ENCODE peak calls at places on chromosomes 16 and 17, in nine cellular contexts. N is GM13977; A is lung; E is GM12878; C is ovary; F is CD4-positive, alpha-beta T cell; H is heart left ventricle; Z is WTC11; K is astrocyte of the spinal cord. G is an unnamed sample.

GRCh38 chr17:75345514-75346167 is 56.4 kb upstream of the SLC25A19 start:
- DNase-seq in N (peak; percentile 65), A (no peak), E (peak; percentile 91), C (no peak), F (peak; percentile 12), H (no peak), Z (peak; percentile 27), K (no peak), G (peak; percentile 70)

GRCh38 chr17:62882284-62882683 is 74.2 kb upstream of the MARCHF10 start:
- DNase-seq in N (no peak), A (no peak), E (no peak), C (no peak), F (no peak), H (no peak), Z (no peak), K (no peak), G (no peak)

GRCh38 chr17:51422634-51423033 is 162.3 kb downstream of the UTP18 start:
- DNase-seq in N (no peak), A (no peak), E (no peak), C (no peak), F (no peak), H (no peak), Z (no peak), K (no peak), G (no peak)

GRCh38 chr16:67447508-67448076 is 16.7 kb downstream of the HSD11B2 start:
- DNase-seq in N (peak; percentile 77), A (peak; percentile 51), E (peak; percentile 15), C (peak; percentile 82), F (peak; percentile 36), H (no peak), Z (peak; percentile 62), K (no peak), G (peak; percentile 85)

GRCh38 chr17:37787055-37787720 is 42.3 kb upstream of the HNF1B start:
- DNase-seq in N (no peak), A (no peak), E (no peak), C (no peak), F (no peak), H (no peak), Z (no peak), K (peak; percentile 40), G (no peak)

GRCh38 chr16:64656471-64656870 is 465.4 kb downstream of the CDH11 start:
- DNase-seq in N (no peak), A (no peak), E (no peak), C (no peak), F (no peak), H (no peak), Z (no peak), K (peak; percentile 24), G (no peak)

GRCh38 chr16:2022723-2023097 is 3.1 kb downstream of the NPW start:
- DNase-seq in N (no peak), A (no peak), E (no peak), C (no peak), F (no peak), H (no peak), Z (peak; percentile 75), K (no peak), G (peak; percentile 60)

GRCh38 chr17:691423-691822 is 23.2 kb downstream of the VPS53 start:
- DNase-seq in N (no peak), A (no peak), E (no peak), C (no peak), F (no peak), H (no peak), Z (no peak), K (peak; percentile 52), G (no peak)

GRCh38 chr16:79388396-79388795 is 212.1 kb downstream of the MAF start:
- DNase-seq in N (no peak), A (no peak), E (no peak), C (no peak), F (no peak), H (no peak), Z (no peak), K (no peak), G (no peak)

GRCh38 chr16:89169778-89170177 is 1.8 kb upstream of the CDH15 start:
- DNase-seq in N (no peak), A (no peak), E (no peak), C (no peak), F (no peak), H (peak; percentile 62), Z (no peak), K (no peak), G (no peak)

GRCh38 chr16:89167425-89167941 is 4.1 kb upstream of the CDH15 start:
- DNase-seq in N (peak; percentile 90), A (peak; percentile 84), E (peak; percentile 28), C (peak; percentile 82), F (peak; percentile 83), H (peak; percentile 92), Z (peak; percentile 97), K (peak; percentile 46), G (peak; percentile 91)

GRCh38 chr16:89170346-89171215 is 967 bp upstream of the CDH15 start:
- DNase-seq in N (no peak), A (peak; percentile 74), E (no peak), C (no peak), F (no peak), H (peak; percentile 64), Z (peak; percentile 92), K (no peak), G (no peak)

GRCh38 chr16:89166696-89167424 is 4.7 kb upstream of the CDH15 start:
- DNase-seq in N (no peak), A (no peak), E (no peak), C (no peak), F (no peak), H (no peak), Z (no peak), K (no peak), G (no peak)

GRCh38 chr16:89168381-89169189 is 3.0 kb upstream of the CDH15 start:
- DNase-seq in N (no peak), A (no peak), E (no peak), C (no peak), F (no peak), H (no peak), Z (no peak), K (no peak), G (no peak)
- TF ChIP-seq CTCF in N (no peak), A (no peak), E (no peak), C (no peak), F (no peak), H (no peak), Z (no peak), K (no peak), G (no peak)

GRCh38 chr16:30445149-30445407 is 596 bp downstream of the SEPHS2 start:
- DNase-seq in N (no peak), A (no peak), E (no peak), C (no peak), F (no peak), H (no peak), Z (no peak), K (no peak), G (no peak)

GRCh38 chr16:30444231-30445148 is 1.2 kb downstream of the SEPHS2 start:
- DNase-seq in N (no peak), A (no peak), E (no peak), C (no peak), F (no peak), H (no peak), Z (no peak), K (no peak), G (no peak)

GRCh38 chr16:30446203-30446595 is 525 bp upstream of the SEPHS2 start:
- DNase-seq in N (no peak), A (no peak), E (no peak), C (no peak), F (no peak), H (no peak), Z (no peak), K (no peak), G (no peak)

GRCh38 chr16:30447512-30448226 is 2.0 kb upstream of the SEPHS2 start:
- DNase-seq in N (no peak), A (no peak), E (no peak), C (no peak), F (no peak), H (no peak), Z (no peak), K (no peak), G (no peak)

GRCh38 chr16:30445408-30446202 is at the start of gene SEPHS2:
- DNase-seq in N (peak; percentile 96), A (peak; percentile 99), E (peak; percentile 84), C (peak; percentile 98), F (peak; percentile 96), H (peak; percentile 98), Z (peak; percentile 96), K (peak; percentile 98), G (peak; percentile 93)
- TF ChIP-seq CTCF in N (peak; percentile 66), A (no peak), E (peak; percentile 49), C (peak; percentile 40), F (peak; percentile 16), H (peak; percentile 21), Z (no peak), K (peak; percentile 57), G (peak; percentile 42)

GRCh38 chr16:13895516-13895915 is 24.4 kb upstream of the ERCC4 start:
- DNase-seq in N (no peak), A (no peak), E (no peak), C (no peak), F (no peak), H (no peak), Z (no peak), K (no peak), G (no peak)

GRCh38 chr16:13897806-13898205 is 22.1 kb upstream of the ERCC4 start:
- DNase-seq in N (no peak), A (no peak), E (no peak), C (no peak), F (no peak), H (no peak), Z (no peak), K (no peak), G (no peak)

GRCh38 chr16:13892301-13892700 is 27.7 kb upstream of the ERCC4 start:
- DNase-seq in N (no peak), A (no peak), E (no peak), C (no peak), F (no peak), H (no peak), Z (no peak), K (no peak), G (no peak)

GRCh38 chr16:13898233-13898632 is 21.7 kb upstream of the ERCC4 start:
- DNase-seq in N (no peak), A (no peak), E (no peak), C (no peak), F (no peak), H (no peak), Z (no peak), K (no peak), G (no peak)

GRCh38 chr16:13896543-13897182 is 23.3 kb upstream of the ERCC4 start:
- DNase-seq in N (no peak), A (no peak), E (no peak), C (no peak), F (no peak), H (no peak), Z (no peak), K (no peak), G (no peak)
- TF ChIP-seq CTCF in N (peak; percentile 39), A (no peak), E (peak; percentile 14), C (no peak), F (no peak), H (no peak), Z (no peak), K (peak; percentile 34), G (no peak)

DNA sequence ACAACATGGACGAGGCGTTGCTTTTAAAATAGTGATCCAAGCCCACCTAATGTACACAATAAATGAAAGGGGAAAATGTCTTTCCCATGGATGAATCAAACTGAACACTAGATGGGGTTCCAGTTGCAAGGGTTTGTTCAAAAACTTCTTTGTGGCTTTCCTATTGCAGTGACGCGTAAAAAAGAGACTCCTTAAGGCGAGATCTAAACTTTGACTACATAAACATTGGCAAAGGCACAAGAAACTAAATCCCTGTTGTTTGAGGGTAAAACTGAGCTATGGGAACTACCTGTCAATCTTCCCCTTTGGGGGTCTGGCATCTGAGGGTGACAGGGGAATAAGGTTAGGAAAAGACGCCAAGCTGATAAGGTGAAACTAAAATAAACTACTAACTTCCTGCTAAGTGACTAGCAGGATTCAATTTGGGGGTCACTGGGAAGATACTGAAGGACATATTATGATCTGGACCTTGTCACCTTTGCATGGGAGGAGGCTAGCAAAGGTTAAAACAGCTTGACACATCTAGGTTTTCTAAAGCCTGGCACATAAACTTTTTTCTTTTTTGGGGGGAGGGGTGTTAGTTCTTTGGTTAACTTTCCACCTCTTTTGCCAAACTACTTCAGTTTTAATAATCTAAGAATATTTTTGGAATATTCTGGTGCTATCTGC is 4.7 kb downstream of the SALL1 start:
- DNase-seq in N (no peak), A (no peak), E (no peak), C (no peak), F (no peak), H (no peak), Z (no peak), K (peak; percentile 77), G (no peak)
- TF ChIP-seq CTCF in N (no peak), A (no peak), E (no peak), C (no peak), F (no peak), H (no peak), Z (no peak), K (peak; percentile 59), G (no peak)

G was measured in GM13976.